ENCODE peak calls at places on chromosomes 12 and 14, in nine cellular contexts. P is IMR-90; C is right cardiac atrium; T is effector memory CD8-positive, alpha-beta T cell; K is left lung; M is A549; J is T-cell; X is activated CD8-positive, alpha-beta T cell treated with anti-CD3 and anti-CD28 coated beads for 36 hours; R is T-helper 17 cell. I is an unnamed sample.

GRCh38 chr14:91339076-91339475 is 78.5 kb downstream of the CCDC88C start:
- ATAC-seq in J (no peak), M (no peak), C (no peak), K (no peak), P (no peak), T (no peak), R (no peak), X (no peak), I (peak; percentile 5)

GRCh38 chr14:75578786-75579781 is 664 bp downstream of the FLVCR2 start:
- ATAC-seq in C (peak; percentile 68), M (peak; percentile 73), P (peak; percentile 52), K (peak; percentile 81), X (peak; percentile 6), T (peak; percentile 5), R (peak; percentile 12), J (peak; percentile 31), I (peak; percentile 54)

GRCh38 chr14:55436530-55436929 is 3.9 kb downstream of the TBPL2 start:
- ATAC-seq in P (peak; percentile 25), M (no peak), J (no peak), K (no peak), R (no peak), T (no peak), X (no peak), C (no peak), I (no peak)

GRCh38 chr12:104421343-104421742 is 35.4 kb upstream of the CHST11 start:
- ATAC-seq in M (no peak), T (no peak), C (no peak), P (no peak), J (no peak), X (peak; percentile 24), R (no peak), K (no peak), I (no peak)

GRCh38 chr14:91946313-91947195 is 940 bp downstream of the FBLN5 start:
- ATAC-seq in P (no peak), M (no peak), K (peak; percentile 35), T (no peak), C (no peak), J (no peak), R (no peak), X (no peak), I (no peak)

GRCh38 chr14:70726651-70727375 is 82.5 kb downstream of the MAP3K9 start:
- ATAC-seq in X (no peak), T (no peak), J (no peak), C (peak; percentile 62), K (no peak), M (no peak), R (no peak), P (no peak), I (no peak)

GRCh38 chr14:59265808-59266207 is 77.3 kb downstream of the DAAM1 start:
- ATAC-seq in C (no peak), M (no peak), J (no peak), P (no peak), K (no peak), R (no peak), X (peak; percentile 90), T (no peak), I (peak; percentile 96)

GRCh38 chr12:42987216-42987631 is 397.7 kb upstream of the PRICKLE1 start:
- ATAC-seq in T (no peak), K (no peak), J (no peak), M (no peak), P (no peak), X (no peak), C (no peak), R (no peak), I (no peak)

GRCh38 chr12:22266101-22266500 is 68.4 kb downstream of the ST8SIA1 start:
- ATAC-seq in R (no peak), X (no peak), C (no peak), K (no peak), J (no peak), M (no peak), P (no peak), T (no peak), I (no peak)

GRCh38 chr14:101636081-101636560 is 74.8 kb downstream of the DIO3 start:
- ATAC-seq in M (no peak), C (no peak), K (no peak), T (no peak), P (no peak), R (no peak), X (peak; percentile 90), J (no peak), I (no peak)

GRCh38 chr14:49853572-49854375 is 1.2 kb upstream of the NEMF start:
- ATAC-seq in K (peak; percentile 84), M (peak; percentile 91), R (peak; percentile 77), X (peak; percentile 50), P (peak; percentile 64), J (peak; percentile 67), C (peak; percentile 86), T (peak; percentile 74), I (peak; percentile 78)

GRCh38 chr12:113403435-113404415 is at the start of gene SDS:
- ATAC-seq in R (no peak), C (peak; percentile 80), T (no peak), P (peak; percentile 53), K (peak; percentile 72), M (peak; percentile 65), X (no peak), J (no peak), I (no peak)

GRCh38 chr14:35403085-35403396 is 1.5 kb downstream of the NFKBIA start:
- ATAC-seq in T (no peak), J (no peak), P (no peak), C (peak; percentile 28), R (no peak), X (peak; percentile 10), K (peak; percentile 6), M (peak; percentile 6), I (peak; percentile 29)

GRCh38 chr12:120563495-120563894 is 17.7 kb downstream of the POP5 start:
- ATAC-seq in P (no peak), T (no peak), J (no peak), K (no peak), M (no peak), X (no peak), R (no peak), C (peak; percentile 23), I (peak; percentile 29)

GRCh38 chr14:29222671-29223268 is 456.2 kb downstream of the FOXG1 start:
- ATAC-seq in J (no peak), P (peak; percentile 88), M (no peak), R (no peak), C (no peak), K (peak; percentile 53), X (no peak), T (no peak), I (no peak)

GRCh38 chr12:53268009-53268636 is at the start of gene ESPL1:
- ATAC-seq in T (peak; percentile 90), M (peak; percentile 94), K (peak; percentile 94), C (peak; percentile 95), P (peak; percentile 97), J (peak; percentile 96), R (peak; percentile 89), X (peak; percentile 89), I (peak; percentile 84)

GRCh38 chr12:109831929-109832328 is 1.3 kb downstream of the TRPV4 start:
- ATAC-seq in T (no peak), K (no peak), M (no peak), J (no peak), X (no peak), P (no peak), R (no peak), C (no peak), I (no peak)

GRCh38 chr12:119710374-119710773 is 42.4 kb downstream of the PRKAB1 start:
- ATAC-seq in P (no peak), C (no peak), R (no peak), X (no peak), J (no peak), M (no peak), T (no peak), K (peak; percentile 80), I (peak; percentile 73)

GRCh38 chr12:9798008-9798619 is 29.2 kb upstream of the KLRF1 start:
- ATAC-seq in R (peak; percentile 90), K (peak; percentile 100), T (peak; percentile 93), J (peak; percentile 97), C (peak; percentile 49), M (peak; percentile 96), P (peak; percentile 82), X (peak; percentile 83), I (peak; percentile 100)

GRCh38 chr14:73324536-73324932 is 87.2 kb downstream of the PAPLN start:
- ATAC-seq in C (no peak), X (no peak), M (peak; percentile 45), R (no peak), P (no peak), K (peak; percentile 94), T (no peak), J (no peak), I (no peak)

GRCh38 chr12:8662592-8662991 is at the start of gene MFAP5:
- ATAC-seq in T (no peak), C (peak; percentile 77), K (peak; percentile 46), J (no peak), M (peak; percentile 36), X (no peak), R (no peak), P (no peak), I (peak; percentile 17)

I was measured in esophagus mucosa.